ENCODE peak calls at places on chromosomes 3 and 15, in four cellular contexts. T is neural progenitor cell, K is GM23338, E is HCT116. X is an unnamed sample.

GRCh38 chr15:63050737-63051700 is 8.5 kb downstream of the TPM1 start:
- DNase-seq in T (no peak), K (peak), E (no peak), X (no peak)

GRCh38 chr3:173958805-173959204 is 561.3 kb downstream of the NLGN1 start:
- DNase-seq in T (no peak), K (no peak), E (no peak), X (no peak)

GRCh38 chr3:13552855-13553652 is 4.1 kb downstream of the FBLN2 start:
- DNase-seq in T (no peak), K (no peak), E (no peak), X (no peak)

GRCh38 chr3:53941174-53941573 is 49.5 kb upstream of the SELENOK start:
- DNase-seq in T (no peak), K (no peak), E (no peak), X (no peak)

GRCh38 chr3:160473233-160473632 is 23.6 kb upstream of the TRIM59 start:
- DNase-seq in T (no peak), K (no peak), E (no peak), X (no peak)

GRCh38 chr15:47185222-47185800 is 532.0 kb upstream of the SEMA6D start:
- DNase-seq in T (no peak), K (no peak), E (no peak), X (no peak)

GRCh38 chr3:117409701-117410459 is 700.3 kb downstream of the TUSC7 start:
- DNase-seq in T (peak), K (no peak), E (no peak), X (no peak)

GRCh38 chr3:55910543-55910942 is 423.4 kb upstream of the WNT5A start:
- DNase-seq in T (no peak), K (no peak), E (no peak), X (no peak)

GRCh38 chr15:66390670-66391069 is 4.0 kb downstream of the MAP2K1 start:
- DNase-seq in T (no peak), K (no peak), E (no peak), X (no peak)

GRCh38 chr3:145767909-145768308 is 393.1 kb downstream of the PLOD2 start:
- DNase-seq in T (no peak), K (peak), E (no peak), X (no peak)

GRCh38 chr3:36434682-36435426 is 54.5 kb downstream of the STAC start:
- DNase-seq in T (no peak), K (no peak), E (no peak), X (no peak)

GRCh38 chr15:75129788-75130187 is 71.9 kb upstream of the C15orf39 start:
- DNase-seq in T (no peak), K (no peak), E (no peak), X (no peak)

GRCh38 chr15:37837276-37837675 is 97.2 kb upstream of the TMCO5A start:
- DNase-seq in T (no peak), K (no peak), E (no peak), X (no peak)

GRCh38 chr3:117193390-117193789 is 483.8 kb downstream of the TUSC7 start:
- DNase-seq in T (peak), K (peak), E (no peak), X (no peak)

GRCh38 chr3:52005571-52005986 is 9.9 kb upstream of the RPL29 start:
- DNase-seq in T (peak), K (peak), E (no peak), X (peak)

GRCh38 chr15:50164458-50164857 is 17.5 kb upstream of the SLC27A2 start:
- DNase-seq in T (no peak), K (no peak), E (no peak), X (no peak)

GRCh38 chr3:125236331-125236903 is 23.9 kb upstream of the SLC12A8 start:
- DNase-seq in T (peak), K (no peak), E (no peak), X (no peak)

GRCh38 chr3:148790841-148791240 is 36.8 kb upstream of the CPB1 start:
- DNase-seq in T (no peak), K (no peak), E (no peak), X (no peak)

GRCh38 chr3:177800565-177800964 is 603.3 kb upstream of the TBL1XR1 start:
- DNase-seq in T (no peak), K (no peak), E (no peak), X (no peak)

GRCh38 chr3:150251654-150252053 is 156.4 kb upstream of the TSC22D2 start:
- DNase-seq in T (no peak), K (no peak), E (no peak), X (no peak)

GRCh38 chr3:5260992-5261501 is 73.5 kb downstream of the EDEM1 start:
- DNase-seq in T (no peak), K (no peak), E (no peak), X (no peak)

GRCh38 chr3:134373942-134374790 is at the start of gene AMOTL2:
- DNase-seq in T (peak), K (peak), E (peak), X (peak)

DNA sequence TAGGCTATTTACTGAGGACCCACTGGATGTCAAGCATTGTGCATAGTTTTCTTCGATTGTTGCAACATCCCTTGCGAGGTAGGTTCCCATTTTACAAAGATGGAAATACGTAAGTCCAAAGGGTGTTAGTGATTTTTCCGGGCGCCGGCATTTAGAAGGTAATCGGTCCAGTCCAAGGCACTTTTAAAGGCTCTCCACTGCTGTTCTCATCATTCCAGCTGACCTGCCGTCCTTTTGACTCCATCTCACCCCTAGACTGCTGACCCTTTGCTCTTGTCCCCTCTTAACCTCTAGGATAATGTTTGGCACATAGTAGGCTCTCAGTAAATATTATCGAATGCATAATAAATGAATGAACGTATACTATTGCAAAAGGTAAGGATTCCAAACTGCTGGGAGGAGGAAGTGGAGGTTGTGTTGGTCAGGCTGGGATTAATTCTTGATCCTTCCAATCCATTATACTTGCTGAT is 545 bp downstream of the GDPGP1 start:
- DNase-seq in T (no peak), K (no peak), E (no peak), X (no peak)
- TF ChIP-seq EZH2phosphoT487 in T (no peak), K (no peak), E (no peak), X (no peak)

GRCh38 chr3:72494076-72495000 is 353.9 kb downstream of the SHQ1 start:
- DNase-seq in T (no peak), K (no peak), E (no peak), X (no peak)

GRCh38 chr3:72490688-72491430 is 357.4 kb downstream of the SHQ1 start:
- DNase-seq in T (peak), K (peak), E (no peak), X (no peak)

GRCh38 chr3:72492240-72492639 is 356.0 kb downstream of the SHQ1 start:
- DNase-seq in T (peak), K (no peak), E (no peak), X (no peak)

DNA sequence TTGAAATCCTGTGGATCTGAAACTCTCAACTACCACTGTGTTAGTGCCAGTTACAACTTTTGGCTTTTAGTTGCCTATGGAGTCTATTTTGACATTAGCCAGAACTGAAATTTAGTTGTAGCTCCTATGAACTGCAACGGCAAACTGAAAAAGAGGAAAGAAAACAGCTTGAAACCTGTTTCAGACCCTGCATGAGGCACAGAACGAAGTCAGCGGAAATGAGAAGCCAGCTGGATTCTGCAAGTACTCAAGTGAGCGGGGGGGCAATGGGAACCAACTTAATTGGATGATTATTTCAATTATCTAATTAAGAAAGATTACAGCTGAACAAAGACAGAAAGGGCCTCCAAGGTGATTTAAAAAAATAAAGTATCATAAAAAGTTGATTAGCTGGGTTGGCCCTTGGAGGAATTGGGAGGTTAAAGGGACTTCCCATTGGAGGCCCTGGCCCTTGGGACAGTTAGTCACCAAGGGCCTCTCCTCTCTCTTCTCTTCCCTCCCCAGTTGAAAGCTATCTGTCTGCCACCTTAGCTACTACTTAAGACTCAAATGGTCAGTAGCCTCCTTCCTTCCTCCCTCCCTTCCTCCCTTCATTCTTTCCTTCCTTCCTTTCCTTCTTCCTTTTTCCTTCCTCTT is 352.1 kb downstream of the SHQ1 start:
- DNase-seq in T (no peak), K (no peak), E (no peak), X (no peak)
- TF ChIP-seq EZH2phosphoT487 in T (no peak), K (no peak), E (no peak), X (no peak)

GRCh38 chr15:39942101-39942752 is 8.3 kb downstream of the EIF2AK4 start:
- DNase-seq in T (no peak), K (peak), E (no peak), X (no peak)
- TF ChIP-seq EZH2phosphoT487 in T (no peak), K (no peak), E (no peak), X (no peak)

DNA sequence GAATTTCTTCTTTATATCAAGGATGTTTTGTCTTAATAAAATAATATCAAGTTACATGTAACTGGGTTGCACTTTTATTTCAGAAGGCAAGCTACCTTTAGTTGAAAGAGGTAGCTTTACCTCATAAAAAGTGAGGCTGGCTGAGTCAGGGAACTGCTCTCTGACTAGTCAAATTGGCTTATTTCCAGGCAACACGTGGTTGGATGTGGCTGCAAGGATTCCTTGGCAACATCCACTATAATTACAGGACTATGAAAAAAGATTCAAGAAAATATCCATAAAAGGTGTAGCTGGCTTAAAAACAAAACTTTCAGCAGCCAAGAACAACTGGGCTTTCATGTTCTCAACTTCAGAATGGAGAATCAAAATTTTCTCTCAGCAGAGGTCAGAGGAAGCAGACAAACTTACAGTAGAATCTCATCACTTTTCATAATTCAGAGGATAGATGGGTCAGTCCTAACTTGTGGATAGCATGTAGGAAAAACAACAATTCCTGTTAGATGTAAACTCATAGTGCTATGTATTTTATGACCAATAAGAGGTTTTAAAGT is 779.1 kb downstream of the MECOM start:
- DNase-seq in T (no peak), K (no peak), E (no peak), X (no peak)
- TF ChIP-seq EZH2phosphoT487 in T (no peak), K (no peak), E (no peak), X (no peak)

GRCh38 chr15:33282226-33283020 is 28.3 kb upstream of the RYR3 start:
- DNase-seq in T (no peak), K (no peak), E (no peak), X (no peak)

GRCh38 chr15:33278816-33279612 is 31.8 kb upstream of the RYR3 start:
- DNase-seq in T (no peak), K (peak), E (peak), X (no peak)

GRCh38 chr15:33283603-33284002 is 27.2 kb upstream of the RYR3 start:
- DNase-seq in T (no peak), K (no peak), E (no peak), X (no peak)

GRCh38 chr15:33279613-33280205 is 31.1 kb upstream of the RYR3 start:
- DNase-seq in T (no peak), K (peak), E (no peak), X (no peak)

GRCh38 chr15:33277689-33278088 is 33.1 kb upstream of the RYR3 start:
- DNase-seq in T (no peak), K (no peak), E (no peak), X (peak)
- TF ChIP-seq EZH2phosphoT487 in T (no peak), K (no peak), E (no peak), X (no peak)

GRCh38 chr15:51982770-51983103 is 11.2 kb upstream of the LEO1 start:
- DNase-seq in T (no peak), K (no peak), E (no peak), X (no peak)

DNA sequence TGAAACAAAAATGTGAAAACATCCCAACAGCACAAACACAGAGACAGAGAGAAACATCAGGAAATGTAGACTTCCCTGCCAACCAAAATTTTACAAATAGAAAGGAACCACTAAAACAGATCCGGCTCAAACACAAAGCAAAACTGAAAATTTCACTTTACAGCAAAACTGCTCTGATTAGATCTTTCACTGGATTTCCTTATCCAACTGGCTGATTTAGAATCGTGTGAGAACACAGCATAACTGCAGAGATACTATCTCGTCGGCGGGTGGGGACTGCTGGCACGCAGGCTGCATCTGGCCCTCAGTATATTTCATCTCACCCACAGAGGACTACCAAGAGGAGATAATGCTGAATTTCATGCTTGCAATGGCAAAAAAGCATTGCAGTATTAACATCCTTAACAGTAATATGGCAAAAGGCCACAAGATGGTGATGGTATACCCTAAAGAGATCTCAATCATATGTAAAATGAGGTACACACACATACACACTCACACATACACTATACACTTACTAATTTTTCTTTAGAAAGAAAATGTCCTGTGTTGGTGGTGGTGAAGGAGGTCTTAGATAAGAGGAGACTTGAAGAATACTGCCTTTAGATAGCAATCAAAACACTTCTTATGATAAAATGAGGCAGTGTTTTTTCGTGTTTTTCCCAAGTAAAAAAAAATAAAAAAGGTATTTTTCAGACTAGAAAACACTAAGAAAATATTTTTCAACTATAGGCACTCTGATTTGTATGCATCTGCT is 10.6 kb upstream of the LEO1 start:
- DNase-seq in T (no peak), K (peak), E (peak), X (peak)
- TF ChIP-seq EZH2phosphoT487 in T (no peak), K (no peak), E (no peak), X (no peak)

GRCh38 chr3:96700322-96701315 is 113.8 kb upstream of the EPHA6 start:
- DNase-seq in T (peak), K (peak), E (no peak), X (no peak)
- TF ChIP-seq EZH2phosphoT487 in T (no peak), K (no peak), E (no peak), X (no peak)

DNA sequence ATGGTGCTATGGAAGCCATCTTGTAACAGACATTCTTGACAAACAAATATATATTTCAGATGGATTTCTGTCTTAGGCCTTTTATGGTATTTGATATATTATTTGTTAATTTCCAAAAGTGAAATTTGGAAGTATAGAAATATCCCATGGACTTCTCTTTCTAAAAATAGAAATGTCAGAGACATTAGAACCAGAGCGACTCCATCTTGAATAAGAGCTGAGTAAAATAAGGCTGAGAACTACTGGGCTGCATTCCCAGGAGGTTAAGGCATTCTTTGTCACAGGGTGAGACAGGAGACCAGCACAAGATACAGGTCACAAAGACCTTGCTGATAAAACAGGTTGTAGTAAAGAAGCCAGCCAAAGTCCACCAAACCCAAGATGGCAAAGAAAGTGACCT is 145.8 kb downstream of the NEK11 start:
- DNase-seq in T (no peak), K (no peak), E (no peak), X (no peak)
- TF ChIP-seq EZH2phosphoT487 in T (no peak), K (no peak), E (no peak), X (no peak)

GRCh38 chr3:61979645-61980430 is 393.5 kb downstream of the FEZF2 start:
- DNase-seq in T (no peak), K (no peak), E (no peak), X (no peak)
- TF ChIP-seq EZH2phosphoT487 in T (no peak), K (no peak), E (no peak), X (no peak)

X was measured in SK-N-SH.